ENCODE peak calls at places on chromosomes 4 and X, in five cellular contexts. M, D, Y, K and T are unnamed samples.

GRCh38 chr4:2249526-2249991 is 7.6 kb upstream of the HAUS3 start:
- DNase-seq in K (no peak), M (no peak), D (no peak), Y (no peak), T (no peak)

GRCh38 chrX:14235004-14235403 is 205.3 kb upstream of the GEMIN8 start:
- DNase-seq in M (no peak), K (no peak), Y (no peak), D (no peak), T (no peak)

GRCh38 chrX:37332987-37333658 is 16.0 kb upstream of the PRRG1 start:
- DNase-seq in Y (no peak), K (no peak), M (peak), D (no peak), T (no peak)

GRCh38 chr4:2797545-2798305 is 4.8 kb downstream of the SH3BP2 start:
- DNase-seq in Y (no peak), K (no peak), M (no peak), D (peak), T (peak)

GRCh38 chr4:136002316-136002715 is 1530.0 kb downstream of the PCDH18 start:
- DNase-seq in M (no peak), K (no peak), D (no peak), Y (no peak), T (no peak)

GRCh38 chr4:111773858-111774257 is 371.4 kb upstream of the FAM241A start:
- DNase-seq in K (peak), D (no peak), M (no peak), Y (no peak), T (no peak)

GRCh38 chr4:128853741-128854140 is 44.2 kb downstream of the JADE1 start:
- DNase-seq in K (no peak), D (no peak), Y (no peak), M (no peak), T (no peak)

GRCh38 chr4:137370206-137370633 is 162.1 kb downstream of the PCDH18 start:
- DNase-seq in M (peak), D (no peak), K (no peak), Y (peak), T (no peak)

GRCh38 chr4:112147697-112148096 is 2.4 kb downstream of the FAM241A start:
- DNase-seq in D (no peak), M (peak), K (peak), Y (peak), T (no peak)

GRCh38 chr4:26860922-26861433 is 337 bp downstream of the STIM2 start:
- DNase-seq in D (peak), Y (peak), K (peak), M (peak), T (peak)

GRCh38 chr4:34486964-34487363 is 1757.3 kb downstream of the ARAP2 start:
- DNase-seq in Y (no peak), D (no peak), M (no peak), K (no peak), T (no peak)

GRCh38 chr4:182925298-182925738 is 8.1 kb upstream of the DCTD start:
- DNase-seq in M (peak), D (no peak), Y (peak), K (peak), T (peak)

GRCh38 chrX:144801786-144802185 is 445.5 kb upstream of the SPANXN1 start:
- DNase-seq in D (no peak), K (no peak), M (peak), Y (no peak), T (no peak)

GRCh38 chrX:44157293-44157692 is 184.1 kb upstream of the NDP start:
- DNase-seq in K (no peak), D (no peak), M (no peak), Y (no peak), T (no peak)

GRCh38 chr4:171203425-171203824 is 609.8 kb upstream of the GALNTL6 start:
- DNase-seq in D (no peak), Y (no peak), K (peak), M (no peak), T (no peak)

GRCh38 chr4:4853371-4853823 is 6.1 kb upstream of the MSX1 start:
- DNase-seq in M (no peak), D (no peak), Y (no peak), K (no peak), T (no peak)

GRCh38 chr4:101155368-101155767 is 192.0 kb downstream of the PPP3CA start:
- DNase-seq in K (peak), M (peak), D (no peak), Y (peak), T (no peak)

GRCh38 chr4:90328558-90328957 is 201.4 kb downstream of the CCSER1 start:
- DNase-seq in M (peak), K (peak), Y (peak), D (no peak), T (no peak)

GRCh38 chr4:10096976-10097330 is 19.6 kb downstream of the WDR1 start:
- DNase-seq in Y (no peak), M (no peak), D (no peak), K (no peak), T (no peak)

GRCh38 chr4:6955261-6955911 is 45.8 kb downstream of the TBC1D14 start:
- DNase-seq in M (no peak), K (no peak), D (peak), Y (no peak), T (no peak)

GRCh38 chr4:139770361-139770760 is 104.7 kb downstream of the MGST2 start:
- DNase-seq in D (no peak), K (no peak), Y (no peak), M (no peak), T (no peak)

GRCh38 chr4:118968006-118968405 is 79.4 kb downstream of the SYNPO2 start:
- DNase-seq in M (peak), D (peak), Y (peak), K (no peak), T (peak)

GRCh38 chr4:83013420-83013867 is 2.8 kb upstream of the LIN54 start:
- DNase-seq in Y (no peak), M (no peak), D (no peak), K (no peak), T (no peak)

GRCh38 chr4:147772459-147772969 is 40.6 kb downstream of the ARHGAP10 start:
- DNase-seq in D (no peak), Y (peak), K (peak), M (peak), T (no peak)

DNA sequence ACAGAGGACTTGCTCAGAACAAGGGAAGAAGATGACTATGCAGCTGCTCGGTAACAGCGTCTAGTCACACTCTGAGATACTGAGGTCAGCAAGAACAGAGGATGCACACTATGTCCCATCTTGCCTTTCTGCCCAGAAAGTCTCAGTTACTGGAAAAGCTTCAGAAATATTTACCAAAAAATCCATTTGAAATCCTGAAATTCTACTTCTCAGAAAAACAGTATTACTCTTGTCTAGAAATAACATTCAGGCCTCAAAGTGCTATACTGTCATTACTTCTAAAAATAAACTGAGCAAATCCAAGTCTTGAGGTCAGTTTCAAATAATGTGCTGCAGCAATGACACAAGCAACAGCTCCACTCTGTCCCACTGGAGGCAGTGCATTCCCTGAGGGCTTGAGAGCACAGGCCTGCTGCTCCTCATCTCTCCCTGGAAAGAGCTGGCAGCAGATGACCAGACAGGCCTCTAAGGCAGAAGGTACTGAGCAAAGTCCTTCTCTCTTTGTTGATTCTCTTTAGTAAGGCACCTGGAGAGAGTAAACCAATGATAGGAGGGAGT is 76.9 kb downstream of the CAMK2D start:
- DNase-seq in K (peak), Y (peak), D (no peak), M (peak), T (no peak)
- TF ChIP-seq CTCF in K (peak), Y (peak), D (no peak), M (peak), T (no peak)

DNA sequence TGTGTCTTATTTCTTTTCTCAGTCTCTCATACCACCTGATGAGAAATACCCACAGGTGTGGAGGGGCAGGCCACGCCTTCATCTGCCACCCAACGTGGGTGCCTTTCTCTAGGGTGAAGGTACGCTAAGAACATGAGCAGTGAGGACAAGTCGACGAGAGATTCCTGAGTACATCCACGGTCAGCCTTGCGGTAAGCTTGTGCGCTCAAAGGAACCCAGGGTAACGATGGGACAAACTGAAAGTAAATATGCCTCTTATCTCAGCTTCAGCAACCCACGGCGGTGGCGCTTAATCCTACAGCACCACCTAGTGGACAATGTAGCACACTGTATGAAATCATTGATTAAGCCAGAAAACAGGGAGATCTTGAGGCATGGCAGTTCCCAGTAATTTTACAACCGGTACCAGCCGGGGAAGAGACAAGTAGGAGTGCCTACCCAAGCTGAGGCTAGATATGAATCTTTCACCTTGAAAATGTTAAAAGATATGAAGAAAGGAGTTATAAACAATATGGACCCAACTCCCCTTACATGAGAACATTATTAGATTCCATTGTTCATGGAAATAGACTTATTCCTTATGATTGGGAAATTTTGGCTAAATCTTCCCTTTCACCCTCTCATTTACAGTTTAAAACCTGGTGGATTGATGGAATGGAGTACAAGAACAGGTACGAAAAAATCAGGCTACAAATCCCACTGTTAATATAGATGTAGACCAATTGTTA is 63.0 kb downstream of the ZNF732 start:
- DNase-seq in Y (peak), K (peak), M (peak), D (peak), T (peak)
- TF ChIP-seq CTCF in Y (peak), K (peak), M (peak), D (peak), T (peak)

GRCh38 chrX:136687457-136687856 is 39.5 kb downstream of the CD40LG start:
- DNase-seq in Y (no peak), K (no peak), D (no peak), M (no peak), T (no peak)

GRCh38 chrX:136691028-136691809 is 43.3 kb downstream of the CD40LG start:
- DNase-seq in D (no peak), Y (no peak), K (no peak), M (no peak), T (no peak)

GRCh38 chrX:136689441-136689840 is 41.5 kb downstream of the CD40LG start:
- DNase-seq in M (peak), D (no peak), Y (no peak), K (no peak), T (no peak)

GRCh38 chrX:136694491-136695087 is 46.6 kb downstream of the CD40LG start:
- DNase-seq in D (no peak), M (peak), Y (no peak), K (peak), T (no peak)

DNA sequence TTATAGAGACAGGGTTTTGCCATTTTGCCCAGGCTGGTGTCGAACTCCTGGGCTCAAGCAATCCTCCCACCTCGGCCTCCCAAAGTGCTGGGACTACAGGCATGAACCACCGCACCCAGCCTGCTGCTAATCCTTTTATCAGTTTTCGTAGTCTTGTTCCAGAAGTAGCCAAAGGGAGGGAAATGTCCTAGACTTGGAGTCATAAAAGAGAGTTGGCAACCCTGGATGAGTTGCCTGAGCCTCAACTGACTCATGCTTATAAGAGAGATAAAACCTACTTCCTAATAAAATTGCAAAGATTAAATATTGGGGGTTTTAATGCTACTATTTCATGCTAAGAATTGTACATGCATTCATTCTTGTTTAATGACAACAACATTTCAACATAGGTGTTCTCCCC is 44.3 kb downstream of the CD40LG start:
- DNase-seq in Y (no peak), M (peak), D (no peak), K (no peak), T (no peak)
- TF ChIP-seq CTCF in Y (no peak), M (no peak), D (no peak), K (no peak), T (no peak)

GRCh38 chrX:102535958-102536357 is 19.4 kb upstream of the TMSB15A start:
- DNase-seq in M (no peak), K (no peak), D (no peak), Y (no peak), T (no peak)
- TF ChIP-seq CTCF in M (no peak), K (no peak), D (no peak), Y (no peak), T (no peak)

GRCh38 chrX:13015536-13016236 is 28.7 kb downstream of the FAM9C start:
- DNase-seq in M (no peak), D (no peak), Y (no peak), K (no peak), T (no peak)

GRCh38 chrX:13010546-13010945 is 33.9 kb downstream of the FAM9C start:
- DNase-seq in K (no peak), Y (no peak), D (no peak), M (no peak), T (no peak)

GRCh38 chrX:13009844-13010243 is 34.6 kb downstream of the FAM9C start:
- DNase-seq in M (no peak), Y (no peak), D (no peak), K (no peak), T (no peak)

GRCh38 chrX:13014111-13015094 is 30.0 kb downstream of the FAM9C start:
- DNase-seq in D (no peak), Y (no peak), K (no peak), M (no peak), T (no peak)

DNA sequence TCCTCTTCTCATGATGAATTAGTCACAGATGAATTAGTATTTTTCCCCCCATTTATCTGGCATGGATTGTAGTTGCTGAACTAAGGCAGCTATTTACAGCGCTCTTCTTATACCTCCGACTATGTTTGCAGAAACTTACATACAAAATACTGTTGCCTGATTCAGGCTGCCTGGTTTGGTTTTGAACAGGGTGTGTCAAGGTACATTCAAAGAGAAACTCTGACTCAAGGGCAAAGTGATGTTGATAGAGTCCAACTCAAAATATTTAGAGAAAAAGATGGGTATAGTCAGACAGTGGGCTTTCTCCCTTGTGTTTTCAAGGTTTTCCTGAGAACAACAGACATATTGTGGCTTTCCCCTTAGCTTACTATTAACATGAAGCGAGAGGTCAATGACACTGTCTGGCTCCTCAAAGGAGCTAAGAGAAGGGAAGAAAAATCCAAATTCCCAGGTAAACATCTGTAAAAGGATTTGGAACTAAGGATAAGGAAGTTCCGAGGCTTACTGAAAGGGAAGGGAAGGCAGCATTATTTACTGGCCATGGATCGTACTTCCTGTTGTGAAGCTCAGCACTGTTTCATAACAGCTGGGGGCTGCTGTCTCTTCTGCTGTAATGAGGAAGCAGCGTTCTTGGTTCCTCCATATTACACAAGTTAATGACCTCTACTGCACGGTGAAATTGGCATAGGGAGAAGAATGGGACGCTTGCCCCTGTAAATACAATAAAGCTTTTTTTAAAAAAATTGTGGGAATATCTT is 30.9 kb downstream of the FAM9C start:
- DNase-seq in M (peak), D (no peak), K (peak), Y (no peak), T (no peak)
- TF ChIP-seq CTCF in M (no peak), D (no peak), K (no peak), Y (no peak), T (no peak)